ENCODE peak calls at places on chromosome 14, in seven cellular contexts. I is DND-41, E is endothelial cell of umbilical vein, Y is mammary epithelial cell, M is kidney, T is GM23338, W is neuronal stem cell. G is an unnamed sample. For H3K4me1, the result is how much of the 10 kb centered on the place peaks cover.

GRCh38 chr14:69650948-69651369 is 39.6 kb downstream of the SUSD6 start:
- DNase-seq in M (no peak), I (no peak), T (no peak), E (peak), W (no peak), Y (peak), G (no peak)

GRCh38 chr14:64387232-64387737 is 868 bp upstream of the MTHFD1 start:
- DNase-seq in E (peak), T (peak), W (no peak), M (peak), I (no peak), Y (peak), G (no peak)

GRCh38 chr14:68896132-68896531 is 83.0 kb downstream of the ACTN1 start:
- DNase-seq in M (peak), I (no peak), W (no peak), T (peak), E (peak), Y (no peak), G (no peak)

GRCh38 chr14:105050551-105050897 is 14.7 kb downstream of the GPR132 start:
- DNase-seq in W (no peak), I (no peak), E (no peak), T (no peak), M (peak), Y (peak), G (no peak)

GRCh38 chr14:66076166-66076565 is 410.0 kb upstream of the CCDC196 start:
- DNase-seq in I (no peak), Y (no peak), W (no peak), T (no peak), M (no peak), E (no peak), G (no peak)

GRCh38 chr14:75334191-75335051 is 55.8 kb downstream of the FOS start:
- DNase-seq in E (no peak), W (no peak), Y (no peak), M (peak), T (no peak), I (no peak), G (peak)

GRCh38 chr14:61503167-61503801 is 181.9 kb downstream of the PRKCH start:
- DNase-seq in W (no peak), Y (peak), I (peak), E (peak), M (no peak), T (no peak), G (peak)

GRCh38 chr14:54348001-54348611 is 48.7 kb upstream of the CDKN3 start:
- DNase-seq in E (peak), I (no peak), W (peak), M (no peak), Y (peak), T (peak), G (peak)

GRCh38 chr14:75452900-75453816 is 25.3 kb downstream of the JDP2 start:
- DNase-seq in M (peak), E (peak), T (peak), I (no peak), W (peak), Y (peak), G (no peak)

GRCh38 chr14:36955967-36956366 is 216.4 kb downstream of the SLC25A21 start:
- DNase-seq in E (no peak), T (no peak), W (no peak), M (no peak), Y (no peak), I (no peak), G (no peak)

GRCh38 chr14:106843951-106844483 is 1317.6 kb downstream of the TMEM121 start:
- DNase-seq in M (peak), I (peak), W (no peak), Y (peak), E (no peak), T (no peak), G (peak)

GRCh38 chr14:91904956-91905645 is 37.8 kb upstream of the TC2N start:
- DNase-seq in E (no peak), M (no peak), W (no peak), T (no peak), I (no peak), Y (no peak), G (no peak)

GRCh38 chr14:55585854-55586253 is 5.8 kb downstream of the KTN1 start:
- DNase-seq in Y (peak), T (no peak), I (no peak), E (peak), W (no peak), M (no peak), G (no peak)
- H3K4me1 ChIP-seq in Y (under half), T (half or more), I (under half), E (under half), W (under half), M (under half), G (under half)

GRCh38 chr14:22839159-22839779 is 2.9 kb downstream of the MMP14 start:
- DNase-seq in W (no peak), T (no peak), I (no peak), E (no peak), M (no peak), Y (peak), G (no peak)
- H3K4me3 ChIP-seq in W (no peak), T (peak), I (no peak), E (peak), M (no peak), Y (peak), G (no peak)

GRCh38 chr14:102212356-102212755 is 72.7 kb downstream of the WDR20 start:
- DNase-seq in M (no peak), Y (no peak), E (no peak), T (no peak), I (no peak), W (no peak), G (no peak)

GRCh38 chr14:102213984-102214658 is 74.4 kb downstream of the WDR20 start:
- DNase-seq in M (peak), T (peak), I (no peak), W (no peak), E (no peak), Y (no peak), G (no peak)

GRCh38 chr14:102212845-102213244 is 73.1 kb downstream of the WDR20 start:
- DNase-seq in M (peak), E (no peak), Y (no peak), I (no peak), W (no peak), T (no peak), G (no peak)

GRCh38 chr14:102215071-102215470 is 75.4 kb downstream of the WDR20 start:
- DNase-seq in W (no peak), E (no peak), M (no peak), Y (no peak), I (no peak), T (no peak), G (no peak)

DNA sequence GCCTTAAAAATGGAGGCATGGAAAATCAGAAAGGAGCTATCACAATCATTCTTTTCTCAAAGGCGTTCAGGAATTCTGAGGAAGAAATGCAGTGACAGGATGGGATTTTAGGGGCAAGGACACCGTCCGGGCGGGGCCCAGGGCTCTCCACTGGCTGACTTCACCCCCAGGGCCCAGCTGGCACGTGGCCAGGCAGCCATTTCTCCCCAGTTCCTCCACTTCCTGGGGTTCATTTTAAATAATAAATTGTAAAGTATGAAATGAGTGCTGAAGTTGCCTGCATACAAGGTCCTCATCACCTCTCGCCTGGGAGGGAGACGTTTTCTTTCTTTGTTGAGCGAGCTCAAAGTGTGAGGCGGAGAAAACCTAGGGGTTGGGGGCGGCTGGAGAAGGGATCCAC is 73.8 kb downstream of the WDR20 start:
- DNase-seq in W (no peak), M (no peak), T (no peak), Y (no peak), I (no peak), E (no peak), G (no peak)
- H3K27ac ChIP-seq in W (no peak), M (no peak), T (no peak), Y (no peak), I (no peak), E (no peak), G (no peak)

GRCh38 chr14:52934762-52935161 is 16.1 kb downstream of the FERMT2 start:
- DNase-seq in T (no peak), W (no peak), Y (no peak), M (no peak), E (no peak), I (no peak), G (no peak)
- H3K4me1 ChIP-seq in T (under half), W (under half), Y (under half), M (under half), E (under half), I (under half), G (under half)

GRCh38 chr14:103551338-103551762 is 11.1 kb downstream of the BAG5 start:
- DNase-seq in Y (no peak), T (no peak), W (no peak), I (no peak), M (peak), E (no peak), G (no peak)

GRCh38 chr14:103552811-103553210 is 9.6 kb downstream of the BAG5 start:
- DNase-seq in Y (no peak), M (no peak), I (no peak), W (no peak), T (no peak), E (no peak), G (no peak)

GRCh38 chr14:103550451-103551337 is 11.8 kb downstream of the BAG5 start:
- DNase-seq in Y (no peak), W (no peak), E (no peak), M (peak), T (no peak), I (no peak), G (no peak)

GRCh38 chr14:103549361-103550311 is 12.8 kb downstream of the BAG5 start:
- DNase-seq in M (peak), T (no peak), W (no peak), E (no peak), I (no peak), Y (no peak), G (no peak)

GRCh38 chr14:103552011-103552797 is 10.3 kb downstream of the BAG5 start:
- DNase-seq in W (no peak), T (no peak), Y (peak), E (no peak), I (no peak), M (peak), G (no peak)
- H3K4me3 ChIP-seq in W (no peak), T (no peak), Y (peak), E (no peak), I (no peak), M (no peak), G (no peak)

DNA sequence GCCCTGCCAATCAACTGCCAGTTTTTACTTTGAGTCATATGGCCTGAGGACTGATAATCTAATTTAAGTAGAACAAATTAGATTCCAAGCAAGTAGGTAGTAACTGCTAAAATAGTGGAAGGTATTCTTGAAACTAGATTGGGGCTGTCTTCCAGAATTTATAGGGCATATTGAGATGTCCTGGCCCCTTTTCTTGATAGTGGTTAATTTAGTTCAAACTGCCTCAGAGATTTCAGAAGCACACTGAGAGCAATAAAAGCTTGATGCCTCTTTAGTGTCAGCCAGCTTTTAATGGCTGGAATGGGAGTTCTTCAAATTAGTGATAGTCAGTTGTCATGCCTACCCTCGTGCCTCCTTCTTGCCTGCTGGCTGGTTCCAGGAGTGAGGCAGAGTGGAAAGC is 120.5 kb downstream of the AKAP6 start:
- DNase-seq in M (no peak), T (no peak), Y (no peak), I (no peak), E (no peak), W (no peak), G (no peak)
- H3K27ac ChIP-seq in M (no peak), T (no peak), Y (no peak), I (no peak), E (no peak), W (no peak), G (no peak)